ENCODE peak calls at places on chromosome 6, in six cellular contexts. B is AG20443; O is fibroblast of mammary gland; I is non-pigmented ciliary epithelial cell; A is naive thymus-derived CD8-positive, alpha-beta T cell; R is stimulated activated CD8-positive, alpha-beta memory T cell treated with anti-CD3 and anti-CD28 coated beads, Interleukin-4, amount 100 ng/mL, for 4 hours. J is an unnamed sample.
A peak's percentile ranks its signal among the peaks of the same experiment; 100 is the strongest.

GRCh38 chr6:95431637-95432228 is 145.6 kb upstream of the MANEA start:
- DNase-seq in O (peak; percentile 51), A (no peak), R (no peak), I (no peak), B (peak; percentile 27), J (peak; percentile 48)

GRCh38 chr6:52551483-52552277 is 25.2 kb downstream of the TRAM2 start:
- DNase-seq in O (peak; percentile 79), I (no peak), A (no peak), R (no peak), B (peak; percentile 80), J (no peak)

GRCh38 chr6:110513001-110513400 is 36.6 kb upstream of the SLC22A16 start:
- DNase-seq in A (no peak), O (peak; percentile 52), B (no peak), I (no peak), R (no peak), J (no peak)

GRCh38 chr6:100622907-100623692 is 158.4 kb upstream of the SIM1 start:
- DNase-seq in O (peak; percentile 65), R (no peak), B (no peak), I (peak; percentile 41), A (no peak), J (no peak)

GRCh38 chr6:41046084-41046483 is 3.8 kb downstream of the TSPO2 start:
- DNase-seq in R (no peak), A (no peak), I (no peak), B (no peak), O (no peak), J (no peak)

GRCh38 chr6:28586273-28586672 is 60.6 kb downstream of the GPX5 start:
- DNase-seq in A (no peak), R (no peak), O (no peak), I (no peak), B (no peak), J (no peak)

GRCh38 chr6:75481936-75482593 is 11.5 kb downstream of the FILIP1 start:
- DNase-seq in I (no peak), B (peak; percentile 62), O (peak; percentile 94), R (no peak), A (no peak), J (no peak)

GRCh38 chr6:106085984-106086832 is at the start of gene PRDM1:
- DNase-seq in I (no peak), A (peak; percentile 38), B (peak; percentile 64), R (no peak), O (peak; percentile 64), J (peak; percentile 83)

GRCh38 chr6:13565921-13566320 is 8.5 kb upstream of the SIRT5 start:
- DNase-seq in R (no peak), B (no peak), O (no peak), I (no peak), A (no peak), J (no peak)

GRCh38 chr6:129748901-129749748 is 39.1 kb upstream of the ARHGAP18 start:
- DNase-seq in R (no peak), A (no peak), B (peak; percentile 28), I (no peak), O (peak; percentile 84), J (no peak)

GRCh38 chr6:71476872-71477271 is 188.3 kb downstream of the OGFRL1 start:
- DNase-seq in R (no peak), A (no peak), I (no peak), O (no peak), B (no peak), J (no peak)

GRCh38 chr6:9593566-9593965 is 821.3 kb downstream of the TFAP2A start:
- DNase-seq in B (no peak), R (no peak), O (no peak), A (no peak), I (no peak), J (no peak)

GRCh38 chr6:166969390-166970002 is 13.1 kb upstream of the RNASET2 start:
- DNase-seq in O (peak; percentile 52), B (no peak), I (no peak), A (no peak), R (no peak), J (no peak)

GRCh38 chr6:82646231-82646615 is 282.6 kb downstream of the TPBG start:
- DNase-seq in O (no peak), A (no peak), I (no peak), B (no peak), R (no peak), J (no peak)

GRCh38 chr6:38846844-38847243 is 131.7 kb downstream of the DNAH8 start:
- DNase-seq in I (peak; percentile 11), O (peak; percentile 68), B (no peak), R (no peak), A (no peak), J (no peak)

GRCh38 chr6:72955666-72956065 is 269.6 kb downstream of the KHDC1L start:
- DNase-seq in I (no peak), R (no peak), B (no peak), A (no peak), O (no peak), J (no peak)

GRCh38 chr6:136826216-136826615 is 3.8 kb downstream of the PEX7 start:
- DNase-seq in I (no peak), O (no peak), A (no peak), B (no peak), R (no peak), J (no peak)

GRCh38 chr6:106520711-106521367 is 108.5 kb downstream of the RTN4IP1 start:
- DNase-seq in R (peak; percentile 50), I (no peak), B (no peak), O (no peak), A (peak; percentile 42), J (peak; percentile 96)

J was measured in Jurkat, Clone E6-1.